ENCODE peak calls at places on chromosome 1, in four cellular contexts. A, D, O and I are unnamed samples.

GRCh38 chr1:167431909-167432650 is 86.2 kb downstream of the CD247 start:
- DNase-seq in A (no peak), D (no peak), O (no peak), I (no peak)

GRCh38 chr1:36924282-36924791 is 110.0 kb downstream of the GRIK3 start:
- DNase-seq in A (peak), D (no peak), O (no peak), I (no peak)

GRCh38 chr1:3000214-3000613 is 21.1 kb upstream of the ACTRT2 start:
- DNase-seq in A (no peak), D (no peak), O (no peak), I (no peak)

GRCh38 chr1:161166669-161167548 is 683 bp downstream of the PPOX start:
- DNase-seq in A (no peak), D (no peak), O (no peak), I (no peak)

GRCh38 chr1:32266926-32267645 is 16.0 kb downstream of the LCK start:
- DNase-seq in A (peak), D (no peak), O (no peak), I (no peak)

GRCh38 chr1:226764533-226764932 is 25.5 kb upstream of the ITPKB start:
- DNase-seq in A (no peak), D (no peak), O (no peak), I (no peak)

GRCh38 chr1:112998592-112999235 is 42.7 kb upstream of the SLC16A1 start:
- DNase-seq in A (no peak), D (no peak), O (peak), I (peak)

GRCh38 chr1:88284066-88284465 is 400.0 kb upstream of the PKN2 start:
- DNase-seq in A (no peak), D (no peak), O (no peak), I (no peak)

GRCh38 chr1:3590951-3591865 is 20.1 kb downstream of the MEGF6 start:
- DNase-seq in A (no peak), D (no peak), O (no peak), I (no peak)

GRCh38 chr1:178461104-178461503 is 35.7 kb downstream of the CLEC20A start:
- DNase-seq in A (no peak), D (no peak), O (no peak), I (no peak)

GRCh38 chr1:1437904-1438376 is 2.5 kb downstream of the VWA1 start:
- DNase-seq in A (no peak), D (no peak), O (no peak), I (no peak)

GRCh38 chr1:77281491-77282186 is at the start of gene AK5:
- DNase-seq in A (peak), D (peak), O (no peak), I (no peak)

GRCh38 chr1:167678838-167679237 is 42.9 kb upstream of the MPZL1 start:
- DNase-seq in A (no peak), D (no peak), O (no peak), I (no peak)

GRCh38 chr1:228514421-228514820 is 27.2 kb downstream of the RNF187 start:
- DNase-seq in A (peak), D (no peak), O (no peak), I (no peak)

GRCh38 chr1:85203573-85204169 is 2.9 kb upstream of the SYDE2 start:
- DNase-seq in A (no peak), D (no peak), O (peak), I (no peak)

GRCh38 chr1:225774276-225775147 is 3.1 kb upstream of the SRP9 start:
- DNase-seq in A (peak), D (no peak), O (no peak), I (no peak)

GRCh38 chr1:211788626-211789025 is 41.9 kb downstream of the LPGAT1 start:
- DNase-seq in A (no peak), D (no peak), O (peak), I (no peak)